ENCODE peak calls at places on chromosomes 12 and 14, in four cellular contexts. W is CD8-positive, alpha-beta memory T cell; K is NAMALWA; C is putamen. A is an unnamed sample.
A peak's percentile ranks its signal among the peaks of the same experiment; 100 is the strongest.

GRCh38 chr14:22370084-22370847 is 218.8 kb downstream of the DAD1 start:
- DNase-seq in W (no peak), K (no peak), C (no peak), A (no peak)

GRCh38 chr14:68328509-68328908 is 464.4 kb downstream of the ZFP36L1 start:
- DNase-seq in W (no peak), K (no peak), C (no peak), A (no peak)

GRCh38 chr12:52043386-52044212 is 7.6 kb upstream of the NR4A1 start:
- DNase-seq in W (no peak), K (no peak), C (no peak), A (no peak)

GRCh38 chr12:67698711-67699603 is 50.4 kb downstream of the DYRK2 start:
- DNase-seq in W (peak; percentile 38), K (peak; percentile 90), C (no peak), A (peak; percentile 13)

GRCh38 chr12:29990971-29991370 is 207.2 kb upstream of the TMTC1 start:
- DNase-seq in K (no peak), C (no peak), W (no peak), A (no peak)

GRCh38 chr12:121536058-121536928 is 44.5 kb downstream of the KDM2B start:
- DNase-seq in W (peak; percentile 59), C (peak; percentile 85), K (peak; percentile 95), A (peak; percentile 53)

GRCh38 chr12:39367494-39367893 is 75.4 kb downstream of the KIF21A start:
- DNase-seq in K (no peak), W (no peak), C (no peak), A (no peak)

GRCh38 chr12:83143937-83144336 is 457.2 kb downstream of the TMTC2 start:
- DNase-seq in W (no peak), K (no peak), C (no peak), A (no peak)

GRCh38 chr12:119869720-119870119 is 7.4 kb downstream of the CIT start:
- DNase-seq in W (no peak), K (no peak), C (no peak), A (no peak)

GRCh38 chr12:53917126-53917525 is 21.5 kb upstream of the HOXC13 start:
- DNase-seq in K (no peak), C (no peak), W (no peak), A (no peak)

GRCh38 chr14:50964683-50965390 is 20.6 kb upstream of the PYGL start:
- DNase-seq in W (no peak), K (no peak), C (peak; percentile 29), A (no peak)

GRCh38 chr12:103441437-103442186 is 54.2 kb downstream of the C12orf42 start:
- DNase-seq in W (peak; percentile 51), C (peak; percentile 15), K (peak; percentile 75), A (no peak)

GRCh38 chr12:10497602-10498001 is 8.1 kb upstream of the EIF2S3B start:
- DNase-seq in K (no peak), C (no peak), W (peak; percentile 73), A (no peak)

GRCh38 chr12:122858171-122858570 is 22.9 kb downstream of the HIP1R start:
- DNase-seq in W (no peak), K (no peak), C (no peak), A (no peak)

GRCh38 chr14:69325646-69326265 is 65.8 kb downstream of the GALNT16 start:
- DNase-seq in C (no peak), K (no peak), W (no peak), A (no peak)

GRCh38 chr12:113231275-113232231 is 10.3 kb downstream of the TPCN1 start:
- DNase-seq in K (no peak), W (no peak), C (no peak), A (no peak)

GRCh38 chr12:22408605-22409004 is 74.1 kb upstream of the ST8SIA1 start:
- DNase-seq in C (no peak), K (no peak), W (no peak), A (no peak)

GRCh38 chr12:3489057-3489456 is 1.9 kb upstream of the PRMT8 start:
- DNase-seq in W (no peak), C (peak; percentile 74), K (no peak), A (no peak)

GRCh38 chr14:74595006-74595735 is 16.9 kb downstream of the LTBP2 start:
- DNase-seq in K (no peak), C (no peak), W (no peak), A (no peak)

GRCh38 chr12:68792952-68793351 is 15.0 kb upstream of the MDM2 start:
- DNase-seq in C (no peak), W (peak; percentile 33), K (peak; percentile 90), A (no peak)

GRCh38 chr12:39846971-39847661 is 227.5 kb upstream of the ABCD2 start:
- DNase-seq in K (no peak), C (no peak), W (no peak), A (no peak)

GRCh38 chr12:6361834-6362233 is 13.5 kb downstream of the SCNN1A start:
- DNase-seq in C (no peak), W (no peak), K (no peak), A (no peak)

GRCh38 chr14:24052656-24053547 is 1.1 kb downstream of the CARMIL3 start:
- DNase-seq in K (no peak), C (no peak), W (peak; percentile 27), A (no peak)

GRCh38 chr12:110916295-110916875 is 4.0 kb downstream of the MYL2 start:
- DNase-seq in C (no peak), W (no peak), K (no peak), A (no peak)

GRCh38 chr12:11885261-11886038 is 185.3 kb upstream of the BCL2L14 start:
- DNase-seq in C (no peak), W (no peak), K (no peak), A (no peak)

GRCh38 chr14:55255979-55256378 is 15.2 kb upstream of the FBXO34 start:
- DNase-seq in W (no peak), K (no peak), C (no peak), A (no peak)

GRCh38 chr12:118625050-118625675 is 248.8 kb downstream of the SUDS3 start:
- DNase-seq in W (no peak), K (no peak), C (no peak), A (no peak)

GRCh38 chr14:59631237-59631636 is 54.6 kb upstream of the CCDC175 start:
- DNase-seq in K (peak; percentile 5), C (no peak), W (no peak), A (no peak)

GRCh38 chr12:131773582-131774221 is 54.5 kb upstream of the MMP17 start:
- DNase-seq in C (no peak), W (no peak), K (peak; percentile 68), A (no peak)

GRCh38 chr12:79411791-79412190 is 279.0 kb downstream of the PAWR start:
- DNase-seq in W (no peak), C (no peak), K (no peak), A (no peak)

GRCh38 chr14:58711382-58711781 is 73.6 kb downstream of the DACT1 start:
- DNase-seq in K (no peak), W (no peak), C (no peak), A (no peak)

GRCh38 chr12:105279460-105280056 is 43.6 kb upstream of the APPL2 start:
- DNase-seq in K (peak; percentile 35), W (peak; percentile 24), C (peak; percentile 1), A (no peak)